ENCODE peak calls at places on chromosomes 1 and 21, in four cellular contexts. Z, F, D and S are unnamed samples.
A peak's percentile ranks its signal among the peaks of the same experiment; 100 is the strongest.

GRCh38 chr1:55259906-55260608 is 44.9 kb upstream of the USP24 start:
- DNase-seq in Z (no peak), F (no peak), D (no peak), S (no peak)

GRCh38 chr1:76868154-76868882 is 1.0 kb downstream of the ST6GALNAC5 start:
- DNase-seq in Z (no peak), F (peak; percentile 29), D (peak; percentile 37), S (peak; percentile 47)

GRCh38 chr1:106727171-106727570 is 329.3 kb upstream of the PRMT6 start:
- DNase-seq in Z (no peak), F (no peak), D (no peak), S (no peak)

GRCh38 chr1:106526650-106527049 is 529.8 kb upstream of the PRMT6 start:
- DNase-seq in Z (peak; percentile 16), F (peak; percentile 46), D (no peak), S (no peak)

GRCh38 chr21:46160563-46161179 is 5.3 kb upstream of the FTCD start:
- DNase-seq in Z (no peak), F (no peak), D (peak; percentile 23), S (no peak)

GRCh38 chr1:199297174-199297573 is 658.3 kb downstream of the PTPRC start:
- DNase-seq in Z (no peak), F (peak; percentile 19), D (no peak), S (no peak)

GRCh38 chr1:56453016-56453721 is 126.2 kb downstream of the PLPP3 start:
- DNase-seq in Z (no peak), F (no peak), D (no peak), S (no peak)

GRCh38 chr1:221284028-221284427 is 404.8 kb downstream of the HLX start:
- DNase-seq in Z (peak; percentile 15), F (peak; percentile 85), D (no peak), S (no peak)

GRCh38 chr1:153375511-153375910 is at the start of gene S100A12:
- DNase-seq in Z (peak; percentile 17), F (peak; percentile 70), D (no peak), S (no peak)

GRCh38 chr1:98251497-98251896 is 330.7 kb upstream of the DPYD start:
- DNase-seq in Z (no peak), F (no peak), D (no peak), S (no peak)

GRCh38 chr1:208438262-208438661 is 194.1 kb upstream of the PLXNA2 start:
- DNase-seq in Z (no peak), F (no peak), D (no peak), S (no peak)

GRCh38 chr1:224170748-224171478 is 12.1 kb upstream of the DEGS1 start:
- DNase-seq in Z (no peak), F (no peak), D (peak; percentile 38), S (peak; percentile 66)

GRCh38 chr1:165883056-165883455 is 55.6 kb downstream of the UCK2 start:
- DNase-seq in Z (no peak), F (no peak), D (no peak), S (no peak)

GRCh38 chr1:236282159-236282716 is 480 bp upstream of the ERO1B start:
- DNase-seq in Z (no peak), F (no peak), D (no peak), S (no peak)

GRCh38 chr1:6448749-6449631 is 17.0 kb downstream of the TNFRSF25 start:
- DNase-seq in Z (no peak), F (no peak), D (no peak), S (no peak)

GRCh38 chr1:222880586-222880985 is 65.7 kb downstream of the DISP1 start:
- DNase-seq in Z (no peak), F (peak; percentile 84), D (no peak), S (no peak)

GRCh38 chr21:33543505-33544129 is 779 bp downstream of the SON start:
- DNase-seq in Z (no peak), F (no peak), D (no peak), S (peak; percentile 84)

GRCh38 chr1:96580920-96581319 is 140.7 kb upstream of the PTBP2 start:
- DNase-seq in Z (no peak), F (no peak), D (no peak), S (no peak)

GRCh38 chr1:86774305-86775304 is 70.2 kb downstream of the SH3GLB1 start:
- DNase-seq in Z (peak; percentile 70), F (peak; percentile 90), D (peak; percentile 40), S (peak; percentile 73)

GRCh38 chr21:38258803-38259485 is 2.2 kb downstream of the KCNJ15 start:
- DNase-seq in Z (no peak), F (peak; percentile 98), D (peak; percentile 17), S (no peak)

GRCh38 chr1:162677607-162678371 is 45.5 kb downstream of the DDR2 start:
- DNase-seq in Z (no peak), F (no peak), D (no peak), S (no peak)
- TF ChIP-seq CTCF in Z (no peak), F (no peak), D (no peak), S (no peak)

GRCh38 chr1:215793210-215793609 is 226.1 kb downstream of the KCTD3 start:
- DNase-seq in Z (peak; percentile 20), F (peak; percentile 94), D (peak; percentile 2), S (no peak)
- TF ChIP-seq CTCF in Z (peak; percentile 36), F (peak; percentile 57), D (peak; percentile 24), S (no peak)

GRCh38 chr1:93630168-93630567 is 51.5 kb downstream of the BCAR3 start:
- DNase-seq in Z (no peak), F (no peak), D (no peak), S (no peak)

GRCh38 chr1:93629101-93630059 is 52.3 kb downstream of the BCAR3 start:
- DNase-seq in Z (peak; percentile 73), F (peak; percentile 85), D (peak; percentile 43), S (no peak)

GRCh38 chr1:93628682-93629081 is 53.0 kb downstream of the BCAR3 start:
- DNase-seq in Z (no peak), F (no peak), D (no peak), S (no peak)

GRCh38 chr1:93633313-93633712 is 48.3 kb downstream of the BCAR3 start:
- DNase-seq in Z (no peak), F (no peak), D (no peak), S (no peak)

DNA sequence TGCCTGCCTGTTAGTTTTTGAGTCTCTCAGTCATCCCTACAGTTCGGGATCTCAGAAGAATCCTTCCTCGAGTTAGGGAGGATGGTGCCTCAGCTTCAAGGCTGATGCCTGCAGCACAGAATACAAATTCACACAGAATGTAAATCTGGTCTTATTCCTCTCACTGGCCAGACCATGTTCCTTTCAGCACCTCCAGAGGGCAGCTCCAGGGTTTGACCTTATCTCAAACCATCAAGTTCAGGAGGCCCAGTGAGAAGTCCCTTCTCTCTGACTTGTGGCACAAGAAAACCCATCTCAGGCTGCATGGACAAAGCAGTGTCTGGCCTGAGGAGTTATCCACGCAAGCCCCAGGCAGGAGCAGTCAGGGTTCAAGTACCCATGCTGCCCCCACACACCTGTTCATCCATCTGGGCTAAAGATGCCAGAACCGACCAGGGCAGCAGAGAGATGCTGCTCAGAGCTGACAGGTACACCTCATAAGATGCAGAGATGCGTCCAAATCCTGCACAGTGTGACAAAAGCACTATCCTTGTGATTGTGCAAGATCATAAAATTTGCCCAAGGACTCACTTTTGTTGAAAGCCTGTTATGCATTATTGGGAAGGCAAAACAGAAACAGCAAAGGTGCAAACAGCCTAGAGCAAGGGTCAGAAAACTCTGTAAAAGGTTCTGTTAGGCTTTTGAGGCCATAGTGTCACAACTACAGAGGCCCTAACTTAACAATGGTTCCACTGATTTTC is 49.8 kb downstream of the BCAR3 start:
- DNase-seq in Z (no peak), F (no peak), D (no peak), S (no peak)
- TF ChIP-seq CTCF in Z (peak; percentile 7), F (peak; percentile 14), D (peak; percentile 25), S (peak; percentile 12)

GRCh38 chr1:1117469-1117831 is 1.6 kb upstream of the C1orf159 start:
- DNase-seq in Z (no peak), F (no peak), D (no peak), S (peak; percentile 49)

GRCh38 chr1:1115136-1115829 is 606 bp downstream of the C1orf159 start:
- DNase-seq in Z (no peak), F (no peak), D (no peak), S (peak; percentile 38)

GRCh38 chr1:1114431-1114830 is 1.5 kb downstream of the C1orf159 start:
- DNase-seq in Z (no peak), F (no peak), D (no peak), S (peak; percentile 29)

GRCh38 chr1:1116701-1117468 is 996 bp upstream of the C1orf159 start:
- DNase-seq in Z (no peak), F (no peak), D (peak; percentile 21), S (peak; percentile 57)

GRCh38 chr1:1115830-1116700 is at the start of gene C1orf159:
- DNase-seq in Z (peak; percentile 85), F (peak; percentile 95), D (peak; percentile 90), S (peak; percentile 99)
- TF ChIP-seq CTCF in Z (no peak), F (no peak), D (no peak), S (no peak)

GRCh38 chr1:168687796-168688195 is 41.2 kb downstream of the DPT start:
- DNase-seq in Z (no peak), F (no peak), D (no peak), S (no peak)
- TF ChIP-seq CTCF in Z (no peak), F (no peak), D (no peak), S (no peak)